ENCODE peak calls at places on chromosomes 3 and 15, in ten cellular contexts. One of them, this sample, is unnamed.

GRCh38 chr3:27714692-27715453 is 7.2 kb downstream of the EOMES start:
- DNase-seq in left colon: no peak
- DNase-seq in myocyte: peak
- DNase-seq in NCI-H1694 treated with DMSO at 0.1 percent for 48 hours: no peak
- DNase-seq in hepatocyte: peak
- DNase-seq in stimulated activated CD4-positive, alpha-beta T cell treated with anti-CD3 and anti-CD28 coated beads, Interleukin-1b, Interleukin-23, amount 100 ng/mL, for 4 hours: no peak
- DNase-seq in GM23248: peak
- DNase-seq in epithelial cell of proximal tubule: no peak
- DNase-seq in psoas muscle: no peak
- DNase-seq in body of pancreas: peak
- DNase-seq in this sample: no peak

GRCh38 chr15:74317820-74318375 is 49.5 kb downstream of the CYP11A1 start:
- DNase-seq in left colon: peak
- DNase-seq in myocyte: peak
- DNase-seq in NCI-H1694 treated with DMSO at 0.1 percent for 48 hours: no peak
- DNase-seq in hepatocyte: peak
- DNase-seq in stimulated activated CD4-positive, alpha-beta T cell treated with anti-CD3 and anti-CD28 coated beads, Interleukin-1b, Interleukin-23, amount 100 ng/mL, for 4 hours: no peak
- DNase-seq in GM23248: peak
- DNase-seq in epithelial cell of proximal tubule: no peak
- DNase-seq in psoas muscle: peak
- DNase-seq in body of pancreas: peak
- DNase-seq in this sample: peak

GRCh38 chr15:55526559-55527036 is 18.6 kb upstream of the DNAAF4 start:
- DNase-seq in left colon: no peak
- DNase-seq in myocyte: peak
- DNase-seq in NCI-H1694 treated with DMSO at 0.1 percent for 48 hours: peak
- DNase-seq in hepatocyte: peak
- DNase-seq in stimulated activated CD4-positive, alpha-beta T cell treated with anti-CD3 and anti-CD28 coated beads, Interleukin-1b, Interleukin-23, amount 100 ng/mL, for 4 hours: no peak
- DNase-seq in GM23248: peak
- DNase-seq in epithelial cell of proximal tubule: no peak
- DNase-seq in psoas muscle: no peak
- DNase-seq in body of pancreas: peak
- DNase-seq in this sample: no peak

GRCh38 chr15:43531018-43531667 is 13.7 kb downstream of the MAP1A start:
- DNase-seq in left colon: no peak
- DNase-seq in myocyte: peak
- DNase-seq in NCI-H1694 treated with DMSO at 0.1 percent for 48 hours: no peak
- DNase-seq in hepatocyte: no peak
- DNase-seq in stimulated activated CD4-positive, alpha-beta T cell treated with anti-CD3 and anti-CD28 coated beads, Interleukin-1b, Interleukin-23, amount 100 ng/mL, for 4 hours: no peak
- DNase-seq in GM23248: no peak
- DNase-seq in epithelial cell of proximal tubule: no peak
- DNase-seq in psoas muscle: no peak
- DNase-seq in body of pancreas: no peak
- DNase-seq in this sample: no peak

GRCh38 chr3:148532326-148532725 is 165.4 kb upstream of the AGTR1 start:
- DNase-seq in left colon: no peak
- DNase-seq in myocyte: no peak
- DNase-seq in NCI-H1694 treated with DMSO at 0.1 percent for 48 hours: no peak
- DNase-seq in hepatocyte: no peak
- DNase-seq in stimulated activated CD4-positive, alpha-beta T cell treated with anti-CD3 and anti-CD28 coated beads, Interleukin-1b, Interleukin-23, amount 100 ng/mL, for 4 hours: no peak
- DNase-seq in GM23248: no peak
- DNase-seq in epithelial cell of proximal tubule: no peak
- DNase-seq in psoas muscle: no peak
- DNase-seq in body of pancreas: no peak
- DNase-seq in this sample: no peak

GRCh38 chr15:60362318-60363023 is 35.3 kb downstream of the ANXA2 start:
- DNase-seq in left colon: no peak
- DNase-seq in myocyte: peak
- DNase-seq in NCI-H1694 treated with DMSO at 0.1 percent for 48 hours: no peak
- DNase-seq in hepatocyte: no peak
- DNase-seq in stimulated activated CD4-positive, alpha-beta T cell treated with anti-CD3 and anti-CD28 coated beads, Interleukin-1b, Interleukin-23, amount 100 ng/mL, for 4 hours: no peak
- DNase-seq in GM23248: peak
- DNase-seq in epithelial cell of proximal tubule: no peak
- DNase-seq in psoas muscle: no peak
- DNase-seq in body of pancreas: no peak
- DNase-seq in this sample: no peak

GRCh38 chr15:101324513-101325177 is 29.6 kb upstream of the SNRPA1 start:
- DNase-seq in left colon: no peak
- DNase-seq in myocyte: no peak
- DNase-seq in NCI-H1694 treated with DMSO at 0.1 percent for 48 hours: no peak
- DNase-seq in hepatocyte: peak
- DNase-seq in stimulated activated CD4-positive, alpha-beta T cell treated with anti-CD3 and anti-CD28 coated beads, Interleukin-1b, Interleukin-23, amount 100 ng/mL, for 4 hours: no peak
- DNase-seq in GM23248: no peak
- DNase-seq in epithelial cell of proximal tubule: no peak
- DNase-seq in psoas muscle: no peak
- DNase-seq in body of pancreas: no peak
- DNase-seq in this sample: no peak

GRCh38 chr3:197878427-197878826 is 71.6 kb upstream of the RPL35A start:
- DNase-seq in left colon: no peak
- DNase-seq in myocyte: no peak
- DNase-seq in NCI-H1694 treated with DMSO at 0.1 percent for 48 hours: no peak
- DNase-seq in hepatocyte: no peak
- DNase-seq in stimulated activated CD4-positive, alpha-beta T cell treated with anti-CD3 and anti-CD28 coated beads, Interleukin-1b, Interleukin-23, amount 100 ng/mL, for 4 hours: no peak
- DNase-seq in GM23248: no peak
- DNase-seq in epithelial cell of proximal tubule: no peak
- DNase-seq in psoas muscle: no peak
- DNase-seq in body of pancreas: no peak
- DNase-seq in this sample: no peak

GRCh38 chr15:78054971-78055370 is 22.5 kb downstream of the TBC1D2B start:
- DNase-seq in left colon: no peak
- DNase-seq in myocyte: no peak
- DNase-seq in NCI-H1694 treated with DMSO at 0.1 percent for 48 hours: no peak
- DNase-seq in hepatocyte: no peak
- DNase-seq in stimulated activated CD4-positive, alpha-beta T cell treated with anti-CD3 and anti-CD28 coated beads, Interleukin-1b, Interleukin-23, amount 100 ng/mL, for 4 hours: no peak
- DNase-seq in GM23248: no peak
- DNase-seq in epithelial cell of proximal tubule: no peak
- DNase-seq in psoas muscle: no peak
- DNase-seq in body of pancreas: no peak
- DNase-seq in this sample: no peak

GRCh38 chr3:188792788-188793187 is 379.0 kb upstream of the TPRG1 start:
- DNase-seq in left colon: no peak
- DNase-seq in myocyte: peak
- DNase-seq in NCI-H1694 treated with DMSO at 0.1 percent for 48 hours: no peak
- DNase-seq in hepatocyte: peak
- DNase-seq in stimulated activated CD4-positive, alpha-beta T cell treated with anti-CD3 and anti-CD28 coated beads, Interleukin-1b, Interleukin-23, amount 100 ng/mL, for 4 hours: no peak
- DNase-seq in GM23248: peak
- DNase-seq in epithelial cell of proximal tubule: no peak
- DNase-seq in psoas muscle: peak
- DNase-seq in body of pancreas: peak
- DNase-seq in this sample: no peak

GRCh38 chr15:74134387-74135027 is 4.1 kb downstream of the ISLR2 start:
- DNase-seq in left colon: no peak
- DNase-seq in myocyte: no peak
- DNase-seq in NCI-H1694 treated with DMSO at 0.1 percent for 48 hours: no peak
- DNase-seq in hepatocyte: peak
- DNase-seq in stimulated activated CD4-positive, alpha-beta T cell treated with anti-CD3 and anti-CD28 coated beads, Interleukin-1b, Interleukin-23, amount 100 ng/mL, for 4 hours: no peak
- DNase-seq in GM23248: peak
- DNase-seq in epithelial cell of proximal tubule: no peak
- DNase-seq in psoas muscle: peak
- DNase-seq in body of pancreas: peak
- DNase-seq in this sample: no peak

GRCh38 chr3:72347819-72348319 is 500.4 kb downstream of the SHQ1 start:
- DNase-seq in left colon: peak
- DNase-seq in myocyte: peak
- DNase-seq in NCI-H1694 treated with DMSO at 0.1 percent for 48 hours: no peak
- DNase-seq in hepatocyte: peak
- DNase-seq in stimulated activated CD4-positive, alpha-beta T cell treated with anti-CD3 and anti-CD28 coated beads, Interleukin-1b, Interleukin-23, amount 100 ng/mL, for 4 hours: no peak
- DNase-seq in GM23248: peak
- DNase-seq in epithelial cell of proximal tubule: no peak
- DNase-seq in psoas muscle: peak
- DNase-seq in body of pancreas: peak
- DNase-seq in this sample: peak

GRCh38 chr15:90930861-90931629 is 1.3 kb downstream of the HDDC3 start:
- DNase-seq in left colon: no peak
- DNase-seq in myocyte: no peak
- DNase-seq in NCI-H1694 treated with DMSO at 0.1 percent for 48 hours: peak
- DNase-seq in hepatocyte: no peak
- DNase-seq in stimulated activated CD4-positive, alpha-beta T cell treated with anti-CD3 and anti-CD28 coated beads, Interleukin-1b, Interleukin-23, amount 100 ng/mL, for 4 hours: no peak
- DNase-seq in GM23248: peak
- DNase-seq in epithelial cell of proximal tubule: no peak
- DNase-seq in psoas muscle: peak
- DNase-seq in body of pancreas: no peak
- DNase-seq in this sample: no peak

GRCh38 chr15:67161881-67162280 is 92.6 kb downstream of the AAGAB start:
- DNase-seq in left colon: no peak
- DNase-seq in myocyte: no peak
- DNase-seq in NCI-H1694 treated with DMSO at 0.1 percent for 48 hours: no peak
- DNase-seq in hepatocyte: no peak
- DNase-seq in stimulated activated CD4-positive, alpha-beta T cell treated with anti-CD3 and anti-CD28 coated beads, Interleukin-1b, Interleukin-23, amount 100 ng/mL, for 4 hours: no peak
- DNase-seq in GM23248: no peak
- DNase-seq in epithelial cell of proximal tubule: no peak
- DNase-seq in psoas muscle: no peak
- DNase-seq in body of pancreas: no peak
- DNase-seq in this sample: no peak

GRCh38 chr15:33086500-33087141 is 107.9 kb downstream of the FMN1 start:
- DNase-seq in left colon: no peak
- DNase-seq in myocyte: peak
- DNase-seq in NCI-H1694 treated with DMSO at 0.1 percent for 48 hours: no peak
- DNase-seq in hepatocyte: peak
- DNase-seq in stimulated activated CD4-positive, alpha-beta T cell treated with anti-CD3 and anti-CD28 coated beads, Interleukin-1b, Interleukin-23, amount 100 ng/mL, for 4 hours: no peak
- DNase-seq in GM23248: peak
- DNase-seq in epithelial cell of proximal tubule: no peak
- DNase-seq in psoas muscle: no peak
- DNase-seq in body of pancreas: no peak
- DNase-seq in this sample: no peak

GRCh38 chr3:114272271-114272670 is 21.6 kb upstream of the TIGIT start:
- DNase-seq in left colon: no peak
- DNase-seq in myocyte: no peak
- DNase-seq in NCI-H1694 treated with DMSO at 0.1 percent for 48 hours: no peak
- DNase-seq in hepatocyte: no peak
- DNase-seq in stimulated activated CD4-positive, alpha-beta T cell treated with anti-CD3 and anti-CD28 coated beads, Interleukin-1b, Interleukin-23, amount 100 ng/mL, for 4 hours: no peak
- DNase-seq in GM23248: no peak
- DNase-seq in epithelial cell of proximal tubule: no peak
- DNase-seq in psoas muscle: no peak
- DNase-seq in body of pancreas: no peak
- DNase-seq in this sample: no peak

GRCh38 chr15:59993041-59993750 is 10.9 kb upstream of the FOXB1 start:
- DNase-seq in left colon: no peak
- DNase-seq in myocyte: no peak
- DNase-seq in NCI-H1694 treated with DMSO at 0.1 percent for 48 hours: no peak
- DNase-seq in hepatocyte: no peak
- DNase-seq in stimulated activated CD4-positive, alpha-beta T cell treated with anti-CD3 and anti-CD28 coated beads, Interleukin-1b, Interleukin-23, amount 100 ng/mL, for 4 hours: no peak
- DNase-seq in GM23248: no peak
- DNase-seq in epithelial cell of proximal tubule: no peak
- DNase-seq in psoas muscle: no peak
- DNase-seq in body of pancreas: no peak
- DNase-seq in this sample: no peak

GRCh38 chr15:60389261-60390077 is 8.3 kb downstream of the ANXA2 start:
- DNase-seq in left colon: no peak
- DNase-seq in myocyte: peak
- DNase-seq in NCI-H1694 treated with DMSO at 0.1 percent for 48 hours: no peak
- DNase-seq in hepatocyte: no peak
- DNase-seq in stimulated activated CD4-positive, alpha-beta T cell treated with anti-CD3 and anti-CD28 coated beads, Interleukin-1b, Interleukin-23, amount 100 ng/mL, for 4 hours: no peak
- DNase-seq in GM23248: peak
- DNase-seq in epithelial cell of proximal tubule: no peak
- DNase-seq in psoas muscle: no peak
- DNase-seq in body of pancreas: no peak
- DNase-seq in this sample: no peak

GRCh38 chr15:65303687-65304392 is 637 bp upstream of the RNU5B-1 start:
- DNase-seq in left colon: peak
- DNase-seq in myocyte: peak
- DNase-seq in NCI-H1694 treated with DMSO at 0.1 percent for 48 hours: peak
- DNase-seq in hepatocyte: peak
- DNase-seq in stimulated activated CD4-positive, alpha-beta T cell treated with anti-CD3 and anti-CD28 coated beads, Interleukin-1b, Interleukin-23, amount 100 ng/mL, for 4 hours: no peak
- DNase-seq in GM23248: peak
- DNase-seq in epithelial cell of proximal tubule: no peak
- DNase-seq in psoas muscle: peak
- DNase-seq in body of pancreas: peak
- DNase-seq in this sample: peak

GRCh38 chr3:194275231-194275671 is 75.9 kb downstream of the CPN2 start:
- DNase-seq in left colon: no peak
- DNase-seq in myocyte: no peak
- DNase-seq in NCI-H1694 treated with DMSO at 0.1 percent for 48 hours: no peak
- DNase-seq in hepatocyte: no peak
- DNase-seq in stimulated activated CD4-positive, alpha-beta T cell treated with anti-CD3 and anti-CD28 coated beads, Interleukin-1b, Interleukin-23, amount 100 ng/mL, for 4 hours: no peak
- DNase-seq in GM23248: peak
- DNase-seq in epithelial cell of proximal tubule: no peak
- DNase-seq in psoas muscle: no peak
- DNase-seq in body of pancreas: peak
- DNase-seq in this sample: peak

GRCh38 chr3:175356899-175357324 is 497.8 kb downstream of the NAALADL2 start:
- DNase-seq in left colon: no peak
- DNase-seq in myocyte: no peak
- DNase-seq in NCI-H1694 treated with DMSO at 0.1 percent for 48 hours: no peak
- DNase-seq in hepatocyte: no peak
- DNase-seq in stimulated activated CD4-positive, alpha-beta T cell treated with anti-CD3 and anti-CD28 coated beads, Interleukin-1b, Interleukin-23, amount 100 ng/mL, for 4 hours: no peak
- DNase-seq in GM23248: no peak
- DNase-seq in epithelial cell of proximal tubule: peak
- DNase-seq in psoas muscle: no peak
- DNase-seq in body of pancreas: no peak
- DNase-seq in this sample: no peak

GRCh38 chr3:113685956-113686721 is 10.3 kb downstream of the USF3 start:
- DNase-seq in left colon: no peak
- DNase-seq in myocyte: no peak
- DNase-seq in NCI-H1694 treated with DMSO at 0.1 percent for 48 hours: no peak
- DNase-seq in hepatocyte: peak
- DNase-seq in stimulated activated CD4-positive, alpha-beta T cell treated with anti-CD3 and anti-CD28 coated beads, Interleukin-1b, Interleukin-23, amount 100 ng/mL, for 4 hours: no peak
- DNase-seq in GM23248: peak
- DNase-seq in epithelial cell of proximal tubule: peak
- DNase-seq in psoas muscle: no peak
- DNase-seq in body of pancreas: no peak
- DNase-seq in this sample: no peak

GRCh38 chr3:58164199-58164879 is 46.4 kb downstream of the DNASE1L3 start:
- DNase-seq in left colon: no peak
- DNase-seq in myocyte: peak
- DNase-seq in NCI-H1694 treated with DMSO at 0.1 percent for 48 hours: no peak
- DNase-seq in hepatocyte: no peak
- DNase-seq in stimulated activated CD4-positive, alpha-beta T cell treated with anti-CD3 and anti-CD28 coated beads, Interleukin-1b, Interleukin-23, amount 100 ng/mL, for 4 hours: no peak
- DNase-seq in GM23248: peak
- DNase-seq in epithelial cell of proximal tubule: no peak
- DNase-seq in psoas muscle: no peak
- DNase-seq in body of pancreas: peak
- DNase-seq in this sample: peak

GRCh38 chr15:73897441-73898261 is 24.3 kb downstream of the TBC1D21 start:
- DNase-seq in left colon: no peak
- DNase-seq in myocyte: peak
- DNase-seq in NCI-H1694 treated with DMSO at 0.1 percent for 48 hours: peak
- DNase-seq in hepatocyte: peak
- DNase-seq in stimulated activated CD4-positive, alpha-beta T cell treated with anti-CD3 and anti-CD28 coated beads, Interleukin-1b, Interleukin-23, amount 100 ng/mL, for 4 hours: peak
- DNase-seq in GM23248: peak
- DNase-seq in epithelial cell of proximal tubule: peak
- DNase-seq in psoas muscle: peak
- DNase-seq in body of pancreas: peak
- DNase-seq in this sample: no peak